ENCODE peak calls at places on chromosome 1, in eight cellular contexts. G is LNCaP clone FGC, E is HCT116, Q is uterus, K is bronchial epithelial cell, N is right lobe of liver, H is fibroblast of lung, A is right atrium auricular region. L is an unnamed sample.

GRCh38 chr1:31663622-31664452 is 19.2 kb upstream of the PEF1 start:
- DNase-seq in H (peak; percentile 42), E (peak; percentile 13), A (peak; percentile 69), G (no peak), Q (peak; percentile 65), K (no peak), N (no peak), L (no peak)

GRCh38 chr1:27045973-27046558 is 33.4 kb upstream of the TENT5B start:
- DNase-seq in G (no peak), A (peak; percentile 69), E (peak; percentile 51), N (peak; percentile 66), H (peak; percentile 54), Q (peak; percentile 58), K (peak; percentile 35), L (no peak)

GRCh38 chr1:211305044-211305443 is 21.6 kb upstream of the TRAF5 start:
- DNase-seq in A (no peak), K (peak; percentile 37), G (no peak), H (no peak), E (no peak), Q (no peak), N (no peak), L (no peak)

GRCh38 chr1:211384524-211384923 is 57.9 kb downstream of the TRAF5 start:
- DNase-seq in H (no peak), A (no peak), N (no peak), E (no peak), Q (no peak), G (no peak), K (no peak), L (no peak)

GRCh38 chr1:189654906-189655305 is 822.8 kb downstream of the BRINP3 start:
- DNase-seq in K (peak; percentile 71), H (peak; percentile 76), E (no peak), N (no peak), A (no peak), Q (no peak), G (no peak), L (no peak)

GRCh38 chr1:119587328-119587727 is 60.7 kb downstream of the ZNF697 start:
- DNase-seq in G (no peak), Q (no peak), K (no peak), A (no peak), N (no peak), E (no peak), H (peak; percentile 18), L (no peak)

GRCh38 chr1:172647110-172647564 is 11.8 kb upstream of the FASLG start:
- DNase-seq in A (no peak), K (no peak), G (no peak), Q (no peak), N (no peak), H (no peak), E (no peak), L (no peak)

GRCh38 chr1:51249445-51249844 is 13.4 kb downstream of the RNF11 start:
- DNase-seq in N (no peak), Q (no peak), K (no peak), H (no peak), E (no peak), G (no peak), A (no peak), L (no peak)

GRCh38 chr1:116737855-116738318 is 16.3 kb upstream of the CD2 start:
- DNase-seq in G (no peak), H (no peak), K (no peak), N (no peak), E (no peak), Q (no peak), A (no peak), L (no peak)

GRCh38 chr1:244010599-244011211 is 40.4 kb upstream of the ZBTB18 start:
- DNase-seq in E (no peak), G (no peak), Q (no peak), K (no peak), N (no peak), H (peak; percentile 9), A (no peak), L (no peak)

GRCh38 chr1:103900005-103900404 is 150.3 kb downstream of the AMY1C start:
- DNase-seq in K (no peak), H (no peak), A (no peak), N (no peak), G (no peak), E (no peak), Q (no peak), L (no peak)

GRCh38 chr1:7549693-7550161 is 221.4 kb upstream of the VAMP3 start:
- DNase-seq in A (no peak), N (peak; percentile 14), E (no peak), G (no peak), H (no peak), Q (no peak), K (peak; percentile 65), L (no peak)

GRCh38 chr1:160629286-160630210 is 17.3 kb downstream of the SLAMF1 start:
- DNase-seq in H (no peak), N (peak; percentile 60), A (no peak), E (no peak), K (no peak), G (no peak), Q (no peak), L (peak; percentile 73)

GRCh38 chr1:25566730-25567341 is 23.4 kb downstream of the LDLRAP1 start:
- DNase-seq in H (peak; percentile 67), N (peak; percentile 81), E (no peak), Q (peak; percentile 73), A (no peak), G (peak; percentile 11), K (peak; percentile 55), L (no peak)
- TF ChIP-seq CTCF in H (peak; percentile 12), N (no peak), E (no peak), Q (no peak), A (no peak), G (peak; percentile 19), K (peak; percentile 42), L (no peak)

GRCh38 chr1:29117381-29117780 is 6.3 kb downstream of the TMEM200B start:
- DNase-seq in N (no peak), Q (no peak), G (no peak), E (no peak), K (no peak), H (no peak), A (no peak), L (no peak)
- TF ChIP-seq CTCF in N (peak; percentile 37), Q (peak; percentile 27), G (peak; percentile 16), E (peak; percentile 22), K (no peak), H (peak; percentile 29), A (peak; percentile 32), L (no peak)

GRCh38 chr1:14760780-14761179 is 162.3 kb downstream of the KAZN start:
- DNase-seq in A (no peak), E (no peak), Q (no peak), G (no peak), K (no peak), N (no peak), H (no peak), L (no peak)
- TF ChIP-seq CTCF in A (no peak), E (no peak), Q (no peak), G (no peak), K (no peak), N (no peak), H (no peak), L (no peak)

GRCh38 chr1:235093013-235093618 is 35.5 kb downstream of the TOMM20 start:
- DNase-seq in Q (no peak), K (peak; percentile 49), E (no peak), A (no peak), N (no peak), G (no peak), H (peak; percentile 73), L (no peak)
- TF ChIP-seq CTCF in Q (no peak), K (peak; percentile 56), E (no peak), A (no peak), N (no peak), G (peak; percentile 53), H (no peak), L (no peak)